ENCODE peak calls at places on chromosomes 11 and 22, in six cellular contexts. One of them, this sample, is unnamed.

GRCh38 chr11:68965901-68966868 is 14.6 kb downstream of the MRGPRD start:
- DNase-seq in suprapubic skin: peak; percentile 69
- DNase-seq in A673: no peak
- DNase-seq in tibial artery: no peak
- DNase-seq in transverse colon: no peak
- DNase-seq in GM13977: no peak
- DNase-seq in this sample: peak; percentile 42

GRCh38 chr11:94787798-94788197 is 19.6 kb downstream of the AMOTL1 start:
- DNase-seq in suprapubic skin: no peak
- DNase-seq in A673: no peak
- DNase-seq in tibial artery: no peak
- DNase-seq in transverse colon: no peak
- DNase-seq in GM13977: no peak
- DNase-seq in this sample: no peak

GRCh38 chr11:64070301-64070656 is 34.5 kb downstream of the FLRT1 start:
- DNase-seq in suprapubic skin: no peak
- DNase-seq in A673: no peak
- DNase-seq in tibial artery: no peak
- DNase-seq in transverse colon: no peak
- DNase-seq in GM13977: no peak
- DNase-seq in this sample: no peak

GRCh38 chr11:57358543-57358961 is 20.4 kb downstream of the P2RX3 start:
- DNase-seq in suprapubic skin: no peak
- DNase-seq in A673: peak; percentile 47
- DNase-seq in tibial artery: no peak
- DNase-seq in transverse colon: no peak
- DNase-seq in GM13977: no peak
- DNase-seq in this sample: no peak

GRCh38 chr11:6705905-6706535 is 22.9 kb upstream of the MRPL17 start:
- DNase-seq in suprapubic skin: no peak
- DNase-seq in A673: peak; percentile 77
- DNase-seq in tibial artery: peak; percentile 61
- DNase-seq in transverse colon: peak; percentile 37
- DNase-seq in GM13977: peak; percentile 51
- DNase-seq in this sample: no peak

GRCh38 chr11:122769126-122769780 is 69.0 kb upstream of the CRTAM start:
- DNase-seq in suprapubic skin: no peak
- DNase-seq in A673: no peak
- DNase-seq in tibial artery: no peak
- DNase-seq in transverse colon: no peak
- DNase-seq in GM13977: no peak
- DNase-seq in this sample: no peak

GRCh38 chr11:45238724-45239123 is 47.4 kb downstream of the SYT13 start:
- DNase-seq in suprapubic skin: peak; percentile 23
- DNase-seq in A673: no peak
- DNase-seq in tibial artery: no peak
- DNase-seq in transverse colon: no peak
- DNase-seq in GM13977: no peak
- DNase-seq in this sample: no peak

GRCh38 chr22:36585841-36586240 is 56.9 kb upstream of the EIF3D start:
- DNase-seq in suprapubic skin: no peak
- DNase-seq in A673: no peak
- DNase-seq in tibial artery: no peak
- DNase-seq in transverse colon: no peak
- DNase-seq in GM13977: no peak
- DNase-seq in this sample: no peak

GRCh38 chr11:111582881-111583280 is 19.4 kb upstream of the SIK2 start:
- DNase-seq in suprapubic skin: no peak
- DNase-seq in A673: no peak
- DNase-seq in tibial artery: no peak
- DNase-seq in transverse colon: no peak
- DNase-seq in GM13977: no peak
- DNase-seq in this sample: no peak

GRCh38 chr22:38173156-38173906 is 8.3 kb downstream of the PLA2G6 start:
- DNase-seq in suprapubic skin: no peak
- DNase-seq in A673: no peak
- DNase-seq in tibial artery: no peak
- DNase-seq in transverse colon: no peak
- DNase-seq in GM13977: no peak
- DNase-seq in this sample: no peak

GRCh38 chr11:121344824-121345223 is 52.3 kb downstream of the SC5D start:
- DNase-seq in suprapubic skin: no peak
- DNase-seq in A673: no peak
- DNase-seq in tibial artery: no peak
- DNase-seq in transverse colon: no peak
- DNase-seq in GM13977: no peak
- DNase-seq in this sample: no peak

GRCh38 chr11:27485930-27486773 is 13.6 kb upstream of the LGR4 start:
- DNase-seq in suprapubic skin: no peak
- DNase-seq in A673: peak; percentile 93
- DNase-seq in tibial artery: no peak
- DNase-seq in transverse colon: no peak
- DNase-seq in GM13977: no peak
- DNase-seq in this sample: no peak

GRCh38 chr11:68027667-68028066 is 2.8 kb upstream of the NDUFS8 start:
- DNase-seq in suprapubic skin: no peak
- DNase-seq in A673: no peak
- DNase-seq in tibial artery: no peak
- DNase-seq in transverse colon: no peak
- DNase-seq in GM13977: no peak
- DNase-seq in this sample: no peak

GRCh38 chr11:107017433-107018227 is 646 bp downstream of the GUCY1A2 start:
- DNase-seq in suprapubic skin: peak; percentile 76
- DNase-seq in A673: peak; percentile 88
- DNase-seq in tibial artery: no peak
- DNase-seq in transverse colon: no peak
- DNase-seq in GM13977: peak; percentile 74
- DNase-seq in this sample: peak; percentile 85

GRCh38 chr11:116644948-116645305 is 127.9 kb downstream of the BUD13 start:
- DNase-seq in suprapubic skin: no peak
- DNase-seq in A673: no peak
- DNase-seq in tibial artery: no peak
- DNase-seq in transverse colon: no peak
- DNase-seq in GM13977: no peak
- DNase-seq in this sample: no peak

GRCh38 chr22:45577746-45578523 is 75.3 kb downstream of the FBLN1 start:
- DNase-seq in suprapubic skin: peak; percentile 91
- DNase-seq in A673: peak; percentile 85
- DNase-seq in tibial artery: peak; percentile 72
- DNase-seq in transverse colon: peak; percentile 83
- DNase-seq in GM13977: peak; percentile 85
- DNase-seq in this sample: peak; percentile 94

GRCh38 chr11:76787911-76788596 is 4.9 kb downstream of the TSKU start:
- DNase-seq in suprapubic skin: no peak
- DNase-seq in A673: no peak
- DNase-seq in tibial artery: peak; percentile 34
- DNase-seq in transverse colon: peak; percentile 26
- DNase-seq in GM13977: no peak
- DNase-seq in this sample: no peak

GRCh38 chr11:122207921-122208764 is 92.1 kb upstream of the BLID start:
- DNase-seq in suprapubic skin: no peak
- DNase-seq in A673: no peak
- DNase-seq in tibial artery: no peak
- DNase-seq in transverse colon: no peak
- DNase-seq in GM13977: no peak
- DNase-seq in this sample: no peak

GRCh38 chr11:99932684-99933083 is 754.4 kb upstream of the ARHGAP42 start:
- DNase-seq in suprapubic skin: no peak
- DNase-seq in A673: peak; percentile 55
- DNase-seq in tibial artery: no peak
- DNase-seq in transverse colon: no peak
- DNase-seq in GM13977: no peak
- DNase-seq in this sample: no peak

GRCh38 chr11:131823772-131824171 is 453.4 kb downstream of the NTM start:
- DNase-seq in suprapubic skin: no peak
- DNase-seq in A673: no peak
- DNase-seq in tibial artery: no peak
- DNase-seq in transverse colon: no peak
- DNase-seq in GM13977: no peak
- DNase-seq in this sample: no peak

GRCh38 chr22:49291169-49291568 is 536.5 kb downstream of the BRD1 start:
- DNase-seq in suprapubic skin: peak; percentile 60
- DNase-seq in A673: no peak
- DNase-seq in tibial artery: peak; percentile 5
- DNase-seq in transverse colon: no peak
- DNase-seq in GM13977: no peak
- DNase-seq in this sample: peak; percentile 76

GRCh38 chr22:50342651-50343540 is at the start of gene PPP6R2:
- DNase-seq in suprapubic skin: peak; percentile 88
- DNase-seq in A673: peak; percentile 85
- DNase-seq in tibial artery: peak; percentile 71
- DNase-seq in transverse colon: peak; percentile 88
- DNase-seq in GM13977: peak; percentile 93
- DNase-seq in this sample: peak; percentile 95

GRCh38 chr22:44460287-44461082 is 37.5 kb downstream of the RTL6 start:
- DNase-seq in suprapubic skin: no peak
- DNase-seq in A673: no peak
- DNase-seq in tibial artery: no peak
- DNase-seq in transverse colon: no peak
- DNase-seq in GM13977: no peak
- DNase-seq in this sample: peak; percentile 8

GRCh38 chr22:27655582-27656185 is 145.9 kb downstream of the MN1 start:
- DNase-seq in suprapubic skin: no peak
- DNase-seq in A673: no peak
- DNase-seq in tibial artery: no peak
- DNase-seq in transverse colon: no peak
- DNase-seq in GM13977: no peak
- DNase-seq in this sample: no peak

GRCh38 chr11:69950120-69950519 is 128.0 kb upstream of the ANO1 start:
- DNase-seq in suprapubic skin: no peak
- DNase-seq in A673: peak; percentile 60
- DNase-seq in tibial artery: no peak
- DNase-seq in transverse colon: peak; percentile 18
- DNase-seq in GM13977: peak; percentile 59
- DNase-seq in this sample: no peak

GRCh38 chr11:116720895-116721294 is 51.9 kb downstream of the BUD13 start:
- DNase-seq in suprapubic skin: no peak
- DNase-seq in A673: no peak
- DNase-seq in tibial artery: no peak
- DNase-seq in transverse colon: no peak
- DNase-seq in GM13977: no peak
- DNase-seq in this sample: no peak

GRCh38 chr11:68052137-68052873 is 13.5 kb downstream of the TCIRG1 start:
- DNase-seq in suprapubic skin: no peak
- DNase-seq in A673: no peak
- DNase-seq in tibial artery: no peak
- DNase-seq in transverse colon: no peak
- DNase-seq in GM13977: peak; percentile 9
- DNase-seq in this sample: no peak

GRCh38 chr11:134132808-134133207 is 63.9 kb downstream of the JAM3 start:
- DNase-seq in suprapubic skin: no peak
- DNase-seq in A673: no peak
- DNase-seq in tibial artery: no peak
- DNase-seq in transverse colon: no peak
- DNase-seq in GM13977: no peak
- DNase-seq in this sample: no peak

GRCh38 chr22:22144858-22145257 is 99.7 kb upstream of the VPREB1 start:
- DNase-seq in suprapubic skin: no peak
- DNase-seq in A673: no peak
- DNase-seq in tibial artery: no peak
- DNase-seq in transverse colon: no peak
- DNase-seq in GM13977: no peak
- DNase-seq in this sample: no peak
- TF ChIP-seq CTCF in suprapubic skin: no peak
- TF ChIP-seq CTCF in A673: peak; percentile 24
- TF ChIP-seq CTCF in tibial artery: no peak
- TF ChIP-seq CTCF in transverse colon: no peak
- TF ChIP-seq CTCF in GM13977: no peak
- TF ChIP-seq CTCF in this sample: no peak

DNA sequence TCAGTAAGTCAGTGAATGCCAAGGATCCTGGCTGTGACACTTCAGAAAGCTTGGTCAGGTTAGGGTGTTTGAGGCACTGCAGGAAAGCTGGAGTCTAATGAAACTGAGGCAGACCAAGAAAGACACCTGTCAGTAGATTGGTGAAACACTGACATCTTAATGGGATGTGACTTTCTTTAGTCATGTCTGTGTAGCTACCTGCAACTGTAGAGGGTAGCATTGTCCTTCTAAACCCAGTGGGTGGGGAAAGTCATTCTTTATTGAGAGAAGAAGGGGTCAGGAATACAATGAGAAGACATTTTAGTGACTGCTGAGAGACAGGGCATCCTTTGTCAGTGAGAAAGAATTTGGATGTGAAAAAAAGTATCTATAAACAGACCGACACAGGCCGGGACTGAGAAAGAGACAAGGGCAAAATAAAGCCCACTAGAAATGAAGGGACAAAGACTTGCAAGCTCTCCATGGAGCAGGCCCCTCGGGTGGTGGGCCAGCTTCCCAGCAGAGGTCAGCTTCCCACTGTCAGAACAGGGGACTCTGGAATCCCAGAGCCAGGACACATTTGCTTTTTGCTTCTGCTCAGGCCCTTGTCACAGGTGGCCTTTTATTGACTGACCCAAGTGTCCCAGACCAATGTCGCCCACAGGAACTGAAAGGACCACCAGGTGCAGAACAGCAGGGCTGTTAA is 213.0 kb downstream of the TENM4 start:
- DNase-seq in suprapubic skin: no peak
- DNase-seq in A673: no peak
- DNase-seq in tibial artery: no peak
- DNase-seq in transverse colon: no peak
- DNase-seq in GM13977: no peak
- DNase-seq in this sample: no peak
- TF ChIP-seq CTCF in suprapubic skin: no peak
- TF ChIP-seq CTCF in A673: no peak
- TF ChIP-seq CTCF in tibial artery: no peak
- TF ChIP-seq CTCF in transverse colon: no peak
- TF ChIP-seq CTCF in GM13977: no peak
- TF ChIP-seq CTCF in this sample: no peak

DNA sequence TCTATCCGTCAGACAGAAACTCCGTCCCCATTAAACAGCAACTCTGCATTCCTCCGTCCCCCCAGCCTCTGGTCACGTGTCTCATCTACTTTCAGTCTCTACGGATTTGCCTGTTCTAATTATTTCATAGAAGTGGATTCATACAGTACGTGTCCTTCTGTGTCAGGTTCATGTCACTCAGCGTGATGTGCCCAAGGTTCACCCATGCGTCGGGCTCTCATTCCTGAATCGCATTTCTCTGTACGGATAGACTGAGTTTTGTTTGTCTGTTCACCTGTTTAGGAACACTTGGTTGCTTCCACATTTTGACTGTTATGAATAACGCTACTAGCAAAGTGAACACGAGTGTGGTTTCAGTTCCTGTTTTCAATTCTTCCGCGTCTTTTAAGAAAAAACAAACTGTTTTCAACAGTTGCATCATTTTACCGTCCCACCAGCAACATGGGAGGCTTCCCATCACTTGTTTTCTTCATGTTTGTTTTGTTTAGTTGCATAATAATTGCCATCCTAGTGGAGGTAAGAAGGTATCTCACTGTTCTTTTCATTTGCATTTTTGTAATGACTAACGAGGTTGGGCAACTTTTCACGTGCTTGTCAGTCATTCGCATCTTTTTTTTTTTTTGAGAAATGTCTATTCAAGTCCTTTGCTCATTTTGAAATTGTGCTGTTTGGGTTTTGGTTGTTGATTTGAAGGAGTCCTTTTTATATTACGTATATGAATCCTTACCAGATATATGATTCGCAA is 8.9 kb upstream of the NLRP6 start:
- DNase-seq in suprapubic skin: peak; percentile 81
- DNase-seq in A673: no peak
- DNase-seq in tibial artery: no peak
- DNase-seq in transverse colon: no peak
- DNase-seq in GM13977: peak; percentile 76
- DNase-seq in this sample: no peak
- TF ChIP-seq CTCF in suprapubic skin: peak; percentile 22
- TF ChIP-seq CTCF in A673: no peak
- TF ChIP-seq CTCF in tibial artery: no peak
- TF ChIP-seq CTCF in transverse colon: peak; percentile 40
- TF ChIP-seq CTCF in GM13977: no peak
- TF ChIP-seq CTCF in this sample: no peak

GRCh38 chr11:78586452-78587046 is 11.9 kb upstream of the NARS2 start:
- DNase-seq in suprapubic skin: no peak
- DNase-seq in A673: peak; percentile 43
- DNase-seq in tibial artery: no peak
- DNase-seq in transverse colon: no peak
- DNase-seq in GM13977: peak; percentile 40
- DNase-seq in this sample: no peak
- TF ChIP-seq CTCF in suprapubic skin: no peak
- TF ChIP-seq CTCF in A673: peak; percentile 68
- TF ChIP-seq CTCF in tibial artery: no peak
- TF ChIP-seq CTCF in transverse colon: peak; percentile 49
- TF ChIP-seq CTCF in GM13977: peak; percentile 55
- TF ChIP-seq CTCF in this sample: peak; percentile 49

This sample was measured in osteocyte.